ENCODE peak calls at places on chromosomes 4 and X, in nine cellular contexts. R is esophagus squamous epithelium; I is CD8-positive, alpha-beta T cell; F is coronary artery; T is astrocyte of the cerebellum; W is colonic mucosa; J is tibial nerve; Y is fibroblast of lung; G is lung. C is an unnamed sample.

GRCh38 chr4:119730644-119730995 is 102.0 kb upstream of the PDE5A start:
- DNase-seq in Y (peak), J (no peak), T (no peak), W (no peak), G (no peak), I (no peak), F (no peak), R (no peak), C (no peak)

GRCh38 chrX:110251961-110252360 is 65.9 kb downstream of the AMMECR1 start:
- DNase-seq in F (no peak), Y (no peak), I (no peak), R (no peak), W (no peak), J (no peak), T (no peak), G (no peak), C (no peak)

GRCh38 chr4:54657194-54657555 is 582 bp upstream of the KIT start:
- DNase-seq in G (no peak), J (no peak), F (no peak), T (no peak), Y (no peak), R (no peak), I (no peak), W (no peak), C (peak)

GRCh38 chr4:105140684-105141490 is 5.8 kb upstream of the TET2 start:
- DNase-seq in F (no peak), Y (peak), J (no peak), I (no peak), G (no peak), T (no peak), W (peak), R (no peak), C (peak)

GRCh38 chrX:288561-288991 is 7.4 kb downstream of the PLCXD1 start:
- DNase-seq in Y (no peak), I (no peak), T (no peak), W (peak), G (no peak), J (no peak), F (no peak), R (no peak), C (no peak)

GRCh38 chr4:11912886-11913285 is 484.2 kb upstream of the HS3ST1 start:
- DNase-seq in F (no peak), W (no peak), J (no peak), G (no peak), Y (peak), T (no peak), I (no peak), R (no peak), C (no peak)

GRCh38 chr4:128386761-128387599 is 99.4 kb upstream of the PGRMC2 start:
- DNase-seq in F (peak), G (peak), R (peak), W (peak), Y (peak), I (no peak), T (peak), J (peak), C (no peak)

GRCh38 chr4:99968330-99968729 is 18.3 kb upstream of the H2AZ1 start:
- DNase-seq in J (no peak), W (no peak), F (no peak), Y (peak), I (no peak), G (no peak), T (no peak), R (no peak), C (no peak)

GRCh38 chrX:42948723-42949122 is 170.8 kb upstream of the PPP1R2C start:
- DNase-seq in I (no peak), F (no peak), G (no peak), Y (no peak), J (no peak), T (no peak), W (no peak), R (no peak), C (no peak)

GRCh38 chrX:140764401-140764919 is 54.9 kb downstream of the LINC00632 start:
- DNase-seq in J (no peak), G (no peak), W (no peak), R (no peak), I (no peak), T (no peak), Y (peak), F (peak), C (peak)

GRCh38 chr4:152680988-152681731 is 1.4 kb upstream of the TMEM154 start:
- DNase-seq in F (no peak), J (no peak), T (peak), I (no peak), G (no peak), W (no peak), R (no peak), Y (peak), C (no peak)

GRCh38 chr4:866761-867390 is 40.9 kb upstream of the CPLX1 start:
- DNase-seq in F (no peak), I (no peak), T (no peak), J (no peak), G (no peak), W (no peak), Y (peak), R (no peak), C (no peak)

GRCh38 chr4:126604273-126604867 is 1028.4 kb upstream of the INTU start:
- DNase-seq in J (no peak), T (peak), Y (peak), I (no peak), F (no peak), W (no peak), G (no peak), R (no peak), C (peak)

GRCh38 chrX:21838937-21839333 is 482 bp upstream of the MBTPS2 start:
- DNase-seq in R (no peak), J (no peak), F (no peak), W (no peak), T (no peak), I (no peak), Y (peak), G (no peak), C (no peak)

DNA sequence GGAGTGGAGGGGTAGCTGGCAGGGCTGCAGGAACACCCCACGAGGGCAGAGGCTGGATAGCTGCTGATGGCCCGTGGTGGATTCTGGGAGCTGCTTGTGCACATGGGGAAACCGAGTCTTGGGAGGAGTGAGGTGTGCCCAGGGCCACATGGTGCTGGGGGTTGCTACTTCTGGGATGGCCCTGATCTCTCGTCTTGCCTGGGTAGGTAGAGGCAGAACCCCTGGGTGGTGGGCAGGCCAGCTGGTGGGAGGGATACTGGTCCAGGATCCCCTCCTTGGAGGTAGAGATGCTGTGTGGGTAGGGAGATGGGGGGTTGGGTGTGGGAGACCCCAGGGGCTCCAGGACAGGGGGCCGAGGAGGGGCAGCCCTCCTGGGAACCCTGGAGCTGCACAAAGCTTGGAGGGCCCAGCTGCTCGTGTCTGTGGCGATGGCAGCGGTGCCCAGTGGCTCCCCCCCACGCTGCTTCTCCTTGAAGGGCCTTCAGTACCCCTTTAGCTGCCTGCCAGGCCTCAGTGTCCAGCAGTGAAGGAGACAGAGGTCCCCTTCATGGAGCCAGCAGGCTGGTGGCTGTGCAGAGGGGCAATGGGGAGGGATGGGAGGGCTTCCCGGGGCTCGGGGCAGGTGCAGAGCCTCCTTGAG is 3.2 kb downstream of the NAT8L start:
- DNase-seq in G (no peak), W (no peak), Y (no peak), R (no peak), T (no peak), J (no peak), F (no peak), I (no peak), C (no peak)
- TF ChIP-seq CTCF in G (no peak), W (no peak), Y (no peak), R (no peak), T (no peak), J (no peak), F (no peak), I (no peak), C (no peak)

DNA sequence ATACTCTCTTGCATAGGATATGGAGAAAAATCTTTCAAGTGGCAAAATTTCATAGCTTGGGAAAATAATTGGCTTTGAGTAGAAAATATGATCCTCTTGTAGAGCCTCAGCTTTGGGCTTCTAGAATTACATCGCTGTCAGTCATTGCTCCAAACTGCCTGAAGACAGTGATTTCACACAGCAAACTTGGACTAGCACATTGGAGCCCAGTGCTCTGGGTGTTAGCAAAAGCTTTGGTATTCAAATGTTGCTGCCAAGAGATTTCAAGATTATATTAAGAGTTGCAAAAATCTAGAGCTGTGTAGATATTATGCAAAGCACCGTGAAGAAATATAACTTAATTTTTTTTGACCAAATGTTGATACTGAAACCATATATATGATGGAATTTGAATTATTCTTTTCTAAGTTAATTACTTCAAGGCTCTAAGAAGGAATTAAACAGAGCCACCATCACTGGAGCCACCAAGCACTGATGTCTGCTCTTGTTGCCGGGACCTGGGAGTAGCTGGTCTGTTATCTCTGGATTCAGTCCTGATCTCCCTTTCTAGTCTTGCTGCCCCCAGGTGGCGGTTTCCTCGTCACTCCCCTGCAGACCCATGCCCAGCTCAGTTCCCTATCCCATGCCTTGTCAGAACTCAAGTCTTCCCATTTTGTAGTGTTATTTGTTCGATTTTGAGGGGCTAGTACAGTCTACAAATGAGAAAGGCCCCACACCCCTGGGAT is 260.7 kb upstream of the SFRP2 start:
- DNase-seq in F (no peak), T (no peak), I (no peak), J (no peak), W (no peak), R (no peak), Y (peak), G (no peak), C (peak)
- TF ChIP-seq CTCF in F (no peak), T (no peak), I (no peak), J (no peak), W (no peak), R (no peak), Y (no peak), G (no peak), C (no peak)

GRCh38 chrX:38332505-38332904 is 5.2 kb upstream of the RPGR start:
- DNase-seq in I (no peak), R (no peak), J (no peak), F (no peak), T (no peak), G (no peak), Y (no peak), W (no peak), C (no peak)

GRCh38 chrX:38336538-38337240 is 9.4 kb upstream of the RPGR start:
- DNase-seq in G (no peak), R (no peak), W (peak), J (no peak), T (no peak), I (no peak), F (no peak), Y (no peak), C (no peak)

GRCh38 chrX:38335382-38335781 is 8.1 kb upstream of the RPGR start:
- DNase-seq in I (no peak), T (no peak), Y (no peak), G (no peak), R (no peak), W (no peak), J (no peak), F (no peak), C (no peak)
- TF ChIP-seq CTCF in I (no peak), T (peak), Y (no peak), G (no peak), R (no peak), W (no peak), J (no peak), F (no peak), C (no peak)

GRCh38 chrX:153988493-153988892 is 15.9 kb downstream of the TMEM187 start:
- DNase-seq in I (no peak), F (no peak), T (no peak), R (no peak), W (no peak), Y (no peak), G (no peak), J (no peak), C (no peak)

GRCh38 chrX:153989971-153990655 is 17.6 kb downstream of the TMEM187 start:
- DNase-seq in R (no peak), Y (no peak), G (no peak), J (no peak), W (no peak), I (no peak), T (no peak), F (no peak), C (no peak)

GRCh38 chrX:153992180-153992579 is 19.6 kb downstream of the TMEM187 start:
- DNase-seq in T (no peak), W (no peak), R (no peak), F (no peak), G (no peak), J (no peak), Y (no peak), I (no peak), C (no peak)

GRCh38 chrX:153993079-153993478 is 20.5 kb downstream of the TMEM187 start:
- DNase-seq in W (no peak), F (no peak), Y (no peak), R (no peak), I (no peak), J (no peak), G (no peak), T (no peak), C (no peak)

DNA sequence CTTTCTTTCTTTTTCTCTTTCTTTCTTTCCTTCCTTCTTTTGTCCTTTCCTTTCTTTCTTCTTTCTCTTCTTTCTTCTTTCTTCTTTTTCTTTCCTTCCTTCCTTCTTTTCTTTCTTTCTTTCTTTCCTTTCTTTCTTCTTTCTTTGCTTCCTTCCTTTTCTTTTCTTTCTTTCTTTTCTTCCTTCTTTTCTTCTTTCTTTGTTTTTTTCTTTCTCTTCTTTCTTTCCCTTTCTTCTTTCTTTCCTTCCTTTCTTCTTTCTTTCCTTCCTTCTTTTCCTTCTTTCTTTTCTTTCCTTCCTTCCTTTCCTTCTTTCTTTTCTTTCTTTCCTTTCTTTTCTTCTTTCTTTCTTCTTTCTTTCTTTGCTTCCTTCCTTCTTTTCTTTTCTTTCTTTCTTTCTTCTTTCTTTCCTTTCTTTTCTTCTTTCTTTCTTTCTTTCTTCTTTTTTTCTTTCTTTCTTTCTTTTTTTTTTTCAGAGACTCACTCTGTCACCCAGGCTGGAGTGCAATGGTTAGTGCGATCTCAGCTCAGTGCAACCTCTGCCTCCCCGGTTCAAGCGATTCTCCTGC is 18.5 kb downstream of the TMEM187 start:
- DNase-seq in T (no peak), G (no peak), R (no peak), F (no peak), W (no peak), J (no peak), I (no peak), Y (no peak), C (no peak)
- TF ChIP-seq CTCF in T (no peak), G (no peak), R (no peak), F (no peak), W (no peak), J (no peak), I (peak), Y (no peak), C (no peak)

GRCh38 chr4:87006531-87007344 is 71.9 kb downstream of the AFF1 start:
- DNase-seq in I (peak), G (peak), F (peak), Y (peak), J (peak), R (peak), W (peak), T (peak), C (peak)
- TF ChIP-seq CTCF in I (no peak), G (no peak), F (peak), Y (peak), J (no peak), R (no peak), W (peak), T (peak), C (no peak)

GRCh38 chrX:150766351-150767044 is 73.3 kb downstream of the MTMR1 start:
- DNase-seq in Y (no peak), R (no peak), T (no peak), W (no peak), I (no peak), G (no peak), J (no peak), F (no peak), C (no peak)
- TF ChIP-seq CTCF in Y (no peak), R (no peak), T (no peak), W (no peak), I (no peak), G (no peak), J (no peak), F (no peak), C (no peak)

GRCh38 chrX:5236749-5237148 is 991.9 kb downstream of the NLGN4X start:
- DNase-seq in T (no peak), J (no peak), Y (no peak), F (no peak), R (no peak), I (no peak), W (no peak), G (no peak), C (no peak)

GRCh38 chrX:5233830-5234229 is 994.8 kb downstream of the NLGN4X start:
- DNase-seq in F (no peak), I (no peak), J (no peak), Y (no peak), G (no peak), W (no peak), T (no peak), R (no peak), C (no peak)

DNA sequence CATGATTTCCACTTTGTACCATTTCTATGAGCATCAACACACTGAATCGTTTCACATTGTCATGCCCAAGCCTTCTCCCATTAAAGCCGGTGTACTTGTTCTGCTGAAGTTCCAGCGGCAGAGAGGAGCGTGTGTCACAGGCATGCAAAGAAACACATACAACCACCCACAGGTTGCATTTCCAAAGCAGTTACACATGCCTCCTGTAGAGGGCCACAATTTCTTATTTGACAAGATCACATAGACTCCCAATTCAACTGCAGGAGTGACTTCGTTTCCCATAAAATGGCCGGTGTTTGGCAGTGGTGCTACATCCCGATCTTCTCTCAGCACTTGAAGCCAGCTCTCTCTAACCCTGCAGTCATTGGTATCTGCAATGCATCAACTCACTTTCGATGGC is 992.6 kb downstream of the NLGN4X start:
- DNase-seq in R (no peak), Y (no peak), W (no peak), I (no peak), J (no peak), F (no peak), G (no peak), T (no peak), C (no peak)
- TF ChIP-seq CTCF in R (no peak), Y (no peak), W (no peak), I (no peak), J (no peak), F (no peak), G (no peak), T (no peak), C (no peak)

GRCh38 chr4:139744232-139744631 is 78.6 kb downstream of the MGST2 start:
- DNase-seq in F (no peak), W (no peak), I (no peak), R (no peak), Y (no peak), J (no peak), T (no peak), G (no peak), C (no peak)

GRCh38 chr4:139743027-139743426 is 77.4 kb downstream of the MGST2 start:
- DNase-seq in T (no peak), J (no peak), F (no peak), W (no peak), Y (no peak), G (peak), I (no peak), R (no peak), C (no peak)

GRCh38 chr4:139740121-139740520 is 74.5 kb downstream of the MGST2 start:
- DNase-seq in F (no peak), G (no peak), Y (no peak), W (no peak), I (no peak), R (no peak), J (no peak), T (no peak), C (no peak)

GRCh38 chr4:139738846-139739613 is 73.4 kb downstream of the MGST2 start:
- DNase-seq in G (no peak), I (no peak), J (no peak), W (no peak), F (no peak), Y (no peak), T (no peak), R (no peak), C (no peak)

GRCh38 chr4:139740531-139741041 is 75.0 kb downstream of the MGST2 start:
- DNase-seq in W (peak), G (peak), Y (peak), I (no peak), J (peak), R (peak), T (peak), F (peak), C (no peak)
- TF ChIP-seq CTCF in W (no peak), G (no peak), Y (peak), I (no peak), J (peak), R (peak), T (peak), F (no peak), C (no peak)

DNA sequence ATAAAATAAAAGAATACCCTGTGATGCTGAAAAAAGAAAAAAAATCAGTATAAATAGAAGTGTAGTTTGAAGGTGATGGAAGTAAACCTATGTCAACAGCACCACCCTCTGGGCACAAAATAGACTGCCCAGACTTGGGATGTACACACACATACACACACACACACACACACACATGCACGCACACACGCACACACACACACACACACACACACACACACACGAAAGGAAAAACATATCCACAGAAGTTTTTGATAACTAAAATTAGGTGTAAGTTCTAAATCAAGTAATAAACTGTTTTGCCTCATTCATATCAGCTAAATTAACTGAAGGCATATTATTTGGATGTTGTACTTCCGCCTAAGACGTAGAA is 40.5 kb downstream of the ANXA5 start:
- DNase-seq in G (peak), F (no peak), J (peak), W (no peak), I (no peak), T (peak), R (no peak), Y (peak), C (peak)
- TF ChIP-seq CTCF in G (peak), F (no peak), J (peak), W (no peak), I (no peak), T (peak), R (no peak), Y (peak), C (peak)

GRCh38 chr4:37890501-37891220 is at the start of gene TBC1D1:
- DNase-seq in T (no peak), I (peak), F (peak), W (peak), Y (no peak), G (peak), J (no peak), R (peak), C (peak)
- TF ChIP-seq CTCF in T (no peak), I (no peak), F (no peak), W (no peak), Y (peak), G (peak), J (no peak), R (no peak), C (no peak)

C was measured in endothelial cell.